ENCODE peak calls at places on chromosomes 12 and 14, in four cellular contexts. E is stimulated activated CD4-positive, alpha-beta T cell treated with anti-CD3 and anti-CD28 coated beads, Interleukin-15, amount 100 ng/mL, for 1 hour; Q is activated T-cell treated with anti-CD3 and anti-CD28 coated beads for 24 hours; B is stimulated activated CD8-positive, alpha-beta memory T cell treated with anti-CD3 and anti-CD28 coated beads, Interleukin-12 subunit alpha, Interleukin-12 subunit beta, amount 100 ng/mL, for 1 hour. K is an unnamed sample.

GRCh38 chr12:108570743-108571603 is 8.6 kb downstream of the ISCU start:
- DNase-seq in E (no peak), B (no peak), Q (no peak), K (no peak)

GRCh38 chr14:100446572-100446971 is 123.4 kb downstream of the SLC25A47 start:
- DNase-seq in Q (no peak), E (no peak), B (no peak), K (no peak)

GRCh38 chr14:76884853-76885276 is 58.7 kb downstream of the LRRC74A start:
- DNase-seq in Q (no peak), B (no peak), E (no peak), K (no peak)

GRCh38 chr14:104372390-104373054 is 207.0 kb upstream of the C14orf180 start:
- DNase-seq in B (no peak), Q (no peak), E (no peak), K (no peak)

GRCh38 chr12:67509987-67510386 is 138.6 kb upstream of the DYRK2 start:
- DNase-seq in E (no peak), Q (no peak), B (no peak), K (no peak)

GRCh38 chr12:47422656-47423055 is 283.2 kb downstream of the RPAP3 start:
- DNase-seq in B (no peak), Q (no peak), E (no peak), K (no peak)

GRCh38 chr14:104196461-104197180 is 58.2 kb downstream of the KIF26A start:
- DNase-seq in B (no peak), E (no peak), Q (no peak), K (no peak)

GRCh38 chr12:73598626-73599025 is 939.0 kb upstream of the ATXN7L3B start:
- DNase-seq in E (no peak), Q (no peak), B (no peak), K (no peak)

GRCh38 chr12:15732341-15733061 is 56.7 kb downstream of the EPS8 start:
- DNase-seq in E (no peak), B (no peak), Q (no peak), K (no peak)

GRCh38 chr12:2082321-2082720 is 29.5 kb downstream of the CACNA1C start:
- DNase-seq in B (no peak), Q (no peak), E (no peak), K (no peak)